ENCODE peak calls at places on chromosomes 11 and 22, in nine cellular contexts. One of them, this sample, is unnamed.

GRCh38 chr22:37999640-38000272 is 15.4 kb upstream of the SOX10 start:
- DNase-seq in cardiac fibroblast: peak
- DNase-seq in neural crest cell: no peak
- DNase-seq in right lobe of liver: no peak
- DNase-seq in cardiac muscle cell: no peak
- DNase-seq in right atrium auricular region: no peak
- DNase-seq in endothelial cell: no peak
- DNase-seq in pancreas: no peak
- DNase-seq in D721Med: no peak
- DNase-seq in this sample: peak

GRCh38 chr22:35352214-35353111 is 28.4 kb upstream of the HMOX1 start:
- DNase-seq in cardiac fibroblast: peak
- DNase-seq in neural crest cell: peak
- DNase-seq in right lobe of liver: peak
- DNase-seq in cardiac muscle cell: peak
- DNase-seq in right atrium auricular region: peak
- DNase-seq in endothelial cell: peak
- DNase-seq in pancreas: no peak
- DNase-seq in D721Med: no peak
- DNase-seq in this sample: peak

GRCh38 chr11:12007769-12008737 is at the start of gene DKK3:
- DNase-seq in cardiac fibroblast: no peak
- DNase-seq in neural crest cell: peak
- DNase-seq in right lobe of liver: no peak
- DNase-seq in cardiac muscle cell: peak
- DNase-seq in right atrium auricular region: no peak
- DNase-seq in endothelial cell: peak
- DNase-seq in pancreas: no peak
- DNase-seq in D721Med: no peak
- DNase-seq in this sample: no peak

GRCh38 chr11:65485820-65486219 is 13.0 kb upstream of the MALAT1 start:
- DNase-seq in cardiac fibroblast: no peak
- DNase-seq in neural crest cell: no peak
- DNase-seq in right lobe of liver: no peak
- DNase-seq in cardiac muscle cell: no peak
- DNase-seq in right atrium auricular region: no peak
- DNase-seq in endothelial cell: no peak
- DNase-seq in pancreas: no peak
- DNase-seq in D721Med: no peak
- DNase-seq in this sample: no peak

GRCh38 chr11:10322401-10322800 is 17.5 kb downstream of the ADM start:
- DNase-seq in cardiac fibroblast: peak
- DNase-seq in neural crest cell: no peak
- DNase-seq in right lobe of liver: no peak
- DNase-seq in cardiac muscle cell: no peak
- DNase-seq in right atrium auricular region: no peak
- DNase-seq in endothelial cell: no peak
- DNase-seq in pancreas: no peak
- DNase-seq in D721Med: no peak
- DNase-seq in this sample: no peak

GRCh38 chr11:109062445-109062844 is 359.5 kb upstream of the C11orf87 start:
- DNase-seq in cardiac fibroblast: peak
- DNase-seq in neural crest cell: no peak
- DNase-seq in right lobe of liver: no peak
- DNase-seq in cardiac muscle cell: no peak
- DNase-seq in right atrium auricular region: no peak
- DNase-seq in endothelial cell: no peak
- DNase-seq in pancreas: no peak
- DNase-seq in D721Med: no peak
- DNase-seq in this sample: no peak

GRCh38 chr11:19428206-19429001 is 187.7 kb upstream of the E2F8 start:
- DNase-seq in cardiac fibroblast: peak
- DNase-seq in neural crest cell: no peak
- DNase-seq in right lobe of liver: no peak
- DNase-seq in cardiac muscle cell: no peak
- DNase-seq in right atrium auricular region: no peak
- DNase-seq in endothelial cell: no peak
- DNase-seq in pancreas: no peak
- DNase-seq in D721Med: no peak
- DNase-seq in this sample: no peak

GRCh38 chr11:19524171-19524671 is 188.4 kb upstream of the NAV2 start:
- DNase-seq in cardiac fibroblast: peak
- DNase-seq in neural crest cell: no peak
- DNase-seq in right lobe of liver: peak
- DNase-seq in cardiac muscle cell: peak
- DNase-seq in right atrium auricular region: no peak
- DNase-seq in endothelial cell: no peak
- DNase-seq in pancreas: peak
- DNase-seq in D721Med: no peak
- DNase-seq in this sample: peak

GRCh38 chr11:93513763-93514162 is 29.4 kb downstream of the SMCO4 start:
- DNase-seq in cardiac fibroblast: no peak
- DNase-seq in neural crest cell: no peak
- DNase-seq in right lobe of liver: no peak
- DNase-seq in cardiac muscle cell: no peak
- DNase-seq in right atrium auricular region: no peak
- DNase-seq in endothelial cell: no peak
- DNase-seq in pancreas: no peak
- DNase-seq in D721Med: no peak
- DNase-seq in this sample: no peak

GRCh38 chr22:50628543-50629134 is 687 bp upstream of the ARSA start:
- DNase-seq in cardiac fibroblast: no peak
- DNase-seq in neural crest cell: no peak
- DNase-seq in right lobe of liver: no peak
- DNase-seq in cardiac muscle cell: no peak
- DNase-seq in right atrium auricular region: no peak
- DNase-seq in endothelial cell: no peak
- DNase-seq in pancreas: no peak
- DNase-seq in D721Med: no peak
- DNase-seq in this sample: no peak

GRCh38 chr22:50626856-50627451 is 998 bp downstream of the ARSA start:
- DNase-seq in cardiac fibroblast: no peak
- DNase-seq in neural crest cell: no peak
- DNase-seq in right lobe of liver: no peak
- DNase-seq in cardiac muscle cell: no peak
- DNase-seq in right atrium auricular region: no peak
- DNase-seq in endothelial cell: no peak
- DNase-seq in pancreas: peak
- DNase-seq in D721Med: no peak
- DNase-seq in this sample: peak

GRCh38 chr22:50626314-50626855 is 1.6 kb downstream of the ARSA start:
- DNase-seq in cardiac fibroblast: no peak
- DNase-seq in neural crest cell: no peak
- DNase-seq in right lobe of liver: no peak
- DNase-seq in cardiac muscle cell: no peak
- DNase-seq in right atrium auricular region: no peak
- DNase-seq in endothelial cell: no peak
- DNase-seq in pancreas: peak
- DNase-seq in D721Med: no peak
- DNase-seq in this sample: no peak

GRCh38 chr22:50627452-50627913 is 469 bp downstream of the ARSA start:
- DNase-seq in cardiac fibroblast: no peak
- DNase-seq in neural crest cell: peak
- DNase-seq in right lobe of liver: peak
- DNase-seq in cardiac muscle cell: peak
- DNase-seq in right atrium auricular region: no peak
- DNase-seq in endothelial cell: peak
- DNase-seq in pancreas: no peak
- DNase-seq in D721Med: no peak
- DNase-seq in this sample: no peak

GRCh38 chr22:50627914-50628542 is at the start of gene ARSA:
- DNase-seq in cardiac fibroblast: peak
- DNase-seq in neural crest cell: peak
- DNase-seq in right lobe of liver: peak
- DNase-seq in cardiac muscle cell: peak
- DNase-seq in right atrium auricular region: peak
- DNase-seq in endothelial cell: peak
- DNase-seq in pancreas: peak
- DNase-seq in D721Med: no peak
- DNase-seq in this sample: peak
- TF ChIP-seq CTCF in cardiac fibroblast: peak
- TF ChIP-seq CTCF in neural crest cell: peak
- TF ChIP-seq CTCF in right lobe of liver: peak
- TF ChIP-seq CTCF in cardiac muscle cell: peak
- TF ChIP-seq CTCF in right atrium auricular region: no peak
- TF ChIP-seq CTCF in endothelial cell: peak
- TF ChIP-seq CTCF in pancreas: no peak
- TF ChIP-seq CTCF in D721Med: peak
- TF ChIP-seq CTCF in this sample: peak

DNA sequence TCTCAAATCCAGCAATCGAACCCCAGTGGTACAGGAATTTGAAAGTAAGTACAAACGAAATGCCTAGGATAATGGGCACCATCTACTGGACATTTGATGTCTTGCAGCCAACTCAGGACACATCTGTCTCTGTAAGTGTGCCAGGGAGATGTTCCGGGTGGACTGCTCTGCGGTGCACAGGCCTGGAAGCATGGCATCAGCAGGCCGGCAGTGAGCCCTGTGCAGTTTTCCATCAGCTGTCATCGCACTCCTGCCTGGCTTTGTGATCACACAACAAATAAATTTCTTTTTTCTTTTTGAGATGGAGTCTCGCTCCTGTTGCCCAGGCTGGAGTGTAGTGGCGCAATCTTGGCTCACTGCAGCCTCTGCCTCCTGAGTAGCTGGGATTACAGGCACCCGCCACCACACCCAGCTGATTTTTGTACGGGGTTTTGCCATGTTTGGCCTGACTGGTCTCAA is 71.0 kb downstream of the JAM3 start:
- DNase-seq in cardiac fibroblast: peak
- DNase-seq in neural crest cell: peak
- DNase-seq in right lobe of liver: no peak
- DNase-seq in cardiac muscle cell: peak
- DNase-seq in right atrium auricular region: peak
- DNase-seq in endothelial cell: peak
- DNase-seq in pancreas: peak
- DNase-seq in D721Med: peak
- DNase-seq in this sample: peak
- TF ChIP-seq CTCF in cardiac fibroblast: peak
- TF ChIP-seq CTCF in neural crest cell: peak
- TF ChIP-seq CTCF in right lobe of liver: peak
- TF ChIP-seq CTCF in cardiac muscle cell: peak
- TF ChIP-seq CTCF in right atrium auricular region: peak
- TF ChIP-seq CTCF in endothelial cell: peak
- TF ChIP-seq CTCF in pancreas: peak
- TF ChIP-seq CTCF in D721Med: peak
- TF ChIP-seq CTCF in this sample: peak

GRCh38 chr22:30435674-30436126 is 10.1 kb downstream of the MTFP1 start:
- DNase-seq in cardiac fibroblast: no peak
- DNase-seq in neural crest cell: no peak
- DNase-seq in right lobe of liver: peak
- DNase-seq in cardiac muscle cell: no peak
- DNase-seq in right atrium auricular region: no peak
- DNase-seq in endothelial cell: peak
- DNase-seq in pancreas: no peak
- DNase-seq in D721Med: no peak
- DNase-seq in this sample: no peak
- TF ChIP-seq CTCF in cardiac fibroblast: no peak
- TF ChIP-seq CTCF in neural crest cell: no peak
- TF ChIP-seq CTCF in right lobe of liver: no peak
- TF ChIP-seq CTCF in cardiac muscle cell: no peak
- TF ChIP-seq CTCF in right atrium auricular region: no peak
- TF ChIP-seq CTCF in endothelial cell: peak
- TF ChIP-seq CTCF in pancreas: no peak
- TF ChIP-seq CTCF in D721Med: no peak
- TF ChIP-seq CTCF in this sample: no peak

DNA sequence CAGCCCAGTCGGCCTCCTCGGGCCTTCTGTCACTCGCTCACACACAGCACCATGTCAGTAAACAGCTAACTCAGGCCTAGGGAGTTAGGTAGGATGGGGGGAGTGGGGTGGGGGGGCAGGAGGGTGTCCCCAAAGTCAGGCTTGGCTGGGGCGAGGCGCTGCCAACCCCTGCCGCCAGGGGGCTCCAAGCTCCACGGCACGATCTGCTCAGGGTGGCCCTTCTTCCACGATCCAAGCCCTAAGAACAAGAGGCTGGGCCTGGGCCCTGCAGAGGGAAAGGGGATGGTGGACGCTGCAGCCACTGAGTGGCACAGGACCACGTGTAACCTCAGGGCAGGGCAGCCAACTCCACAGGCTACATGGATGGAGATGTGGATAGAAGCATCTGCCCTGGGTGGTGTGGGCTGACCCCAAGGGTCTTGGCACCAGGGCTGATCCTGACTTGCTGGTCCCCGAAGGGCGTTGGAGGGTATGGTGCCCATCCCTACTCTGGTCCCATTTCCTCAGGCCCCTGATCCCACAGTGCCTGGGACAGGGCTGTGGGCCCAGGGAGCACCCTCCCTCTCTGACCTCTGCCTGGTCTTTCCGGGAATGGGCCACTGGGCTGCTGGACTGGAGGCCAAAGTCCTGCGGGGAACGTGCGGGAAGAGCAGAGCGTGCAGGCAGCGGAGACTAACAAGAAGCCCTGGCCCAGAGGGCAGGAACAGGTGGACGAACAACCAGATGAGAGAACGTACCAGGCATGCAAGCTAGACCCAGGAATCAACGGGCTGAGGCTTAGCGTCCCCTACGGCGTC is 29.1 kb upstream of the TXNRD2 start:
- DNase-seq in cardiac fibroblast: peak
- DNase-seq in neural crest cell: peak
- DNase-seq in right lobe of liver: peak
- DNase-seq in cardiac muscle cell: peak
- DNase-seq in right atrium auricular region: no peak
- DNase-seq in endothelial cell: peak
- DNase-seq in pancreas: peak
- DNase-seq in D721Med: peak
- DNase-seq in this sample: peak
- TF ChIP-seq CTCF in cardiac fibroblast: peak
- TF ChIP-seq CTCF in neural crest cell: peak
- TF ChIP-seq CTCF in right lobe of liver: peak
- TF ChIP-seq CTCF in cardiac muscle cell: peak
- TF ChIP-seq CTCF in right atrium auricular region: peak
- TF ChIP-seq CTCF in endothelial cell: peak
- TF ChIP-seq CTCF in pancreas: peak
- TF ChIP-seq CTCF in D721Med: peak
- TF ChIP-seq CTCF in this sample: peak

GRCh38 chr11:4551346-4551979 is 6.5 kb downstream of the OR52M1 start:
- DNase-seq in cardiac fibroblast: peak
- DNase-seq in neural crest cell: no peak
- DNase-seq in right lobe of liver: no peak
- DNase-seq in cardiac muscle cell: no peak
- DNase-seq in right atrium auricular region: no peak
- DNase-seq in endothelial cell: no peak
- DNase-seq in pancreas: no peak
- DNase-seq in D721Med: no peak
- DNase-seq in this sample: no peak
- TF ChIP-seq CTCF in cardiac fibroblast: peak
- TF ChIP-seq CTCF in neural crest cell: peak
- TF ChIP-seq CTCF in right lobe of liver: peak
- TF ChIP-seq CTCF in cardiac muscle cell: no peak
- TF ChIP-seq CTCF in right atrium auricular region: no peak
- TF ChIP-seq CTCF in endothelial cell: peak
- TF ChIP-seq CTCF in pancreas: no peak
- TF ChIP-seq CTCF in D721Med: peak
- TF ChIP-seq CTCF in this sample: no peak

This sample was measured in dorsolateral prefrontal cortex.